ENCODE peak calls at places on chromosomes 16 and 17, in four cellular contexts. O, H, Y and C are unnamed samples.

GRCh38 chr17:63930951-63931575 is 1.1 kb downstream of the CD79B start:
- DNase-seq in O (no peak), H (peak; percentile 30), Y (no peak), C (no peak)

GRCh38 chr17:78973792-78974520 is 5.8 kb downstream of the LGALS3BP start:
- DNase-seq in H (no peak), Y (no peak), O (no peak), C (no peak)

GRCh38 chr16:14309001-14309886 is 238.1 kb downstream of the MRTFB start:
- DNase-seq in O (no peak), Y (no peak), H (peak; percentile 42), C (no peak)

GRCh38 chr17:63844293-63844672 is 1.8 kb upstream of the SMARCD2 start:
- DNase-seq in H (no peak), Y (no peak), O (no peak), C (no peak)

GRCh38 chr17:57898487-57899311 is 48.9 kb upstream of the MRPS23 start:
- DNase-seq in H (peak; percentile 94), O (no peak), Y (peak; percentile 75), C (no peak)

GRCh38 chr17:77312786-77313599 is 172.2 kb downstream of the SEC14L1 start:
- DNase-seq in O (no peak), H (peak; percentile 31), Y (no peak), C (no peak)

GRCh38 chr17:28612936-28613872 is 781 bp downstream of the RSKR start:
- DNase-seq in Y (peak; percentile 21), O (no peak), H (peak; percentile 74), C (no peak)

GRCh38 chr16:48335961-48336360 is 49.3 kb downstream of the SIAH1 start:
- DNase-seq in Y (no peak), O (no peak), H (no peak), C (no peak)

GRCh38 chr16:49333268-49333597 is 40.4 kb upstream of the C16orf78 start:
- DNase-seq in Y (no peak), H (no peak), O (no peak), C (no peak)

GRCh38 chr16:57607676-57608461 is 20.6 kb upstream of the ADGRG1 start:
- DNase-seq in O (no peak), Y (no peak), H (no peak), C (no peak)

GRCh38 chr16:82329504-82330192 is 159.6 kb upstream of the MPHOSPH6 start:
- DNase-seq in Y (peak; percentile 32), H (peak; percentile 47), O (no peak), C (no peak)

GRCh38 chr16:85126731-85127662 is 14.7 kb upstream of the CIBAR2 start:
- DNase-seq in H (peak; percentile 69), O (no peak), Y (peak; percentile 45), C (no peak)

GRCh38 chr16:88914750-88915368 is 48.4 kb upstream of the PABPN1L start:
- DNase-seq in H (no peak), O (no peak), Y (no peak), C (no peak)

GRCh38 chr17:49676276-49676868 is 1.5 kb downstream of the SPOP start:
- DNase-seq in O (no peak), H (peak; percentile 60), Y (no peak), C (no peak)

GRCh38 chr17:81252336-81253329 is 13.5 kb downstream of the NDUFAF8 start:
- DNase-seq in Y (no peak), O (no peak), H (no peak), C (no peak)

GRCh38 chr17:34151081-34151480 is 104.0 kb upstream of the CCL2 start:
- DNase-seq in O (no peak), H (no peak), Y (no peak), C (no peak)

GRCh38 chr17:42009170-42009569 is 8.1 kb downstream of the DNAJC7 start:
- DNase-seq in H (peak; percentile 28), O (no peak), Y (peak; percentile 73), C (no peak)

GRCh38 chr17:81717049-81717765 is 5.1 kb downstream of the SLC25A10 start:
- DNase-seq in H (no peak), O (no peak), Y (no peak), C (no peak)

GRCh38 chr16:1548727-1549126 is 15.3 kb downstream of the TMEM204 start:
- DNase-seq in Y (no peak), O (no peak), H (no peak), C (no peak)

GRCh38 chr16:81873221-81873620 is 94.1 kb downstream of the PLCG2 start:
- DNase-seq in O (no peak), Y (no peak), H (no peak), C (no peak)

GRCh38 chr16:69836252-69836651 is 74.1 kb downstream of the WWP2 start:
- DNase-seq in Y (no peak), H (no peak), O (no peak), C (no peak)